ENCODE peak calls at places on chromosomes 2 and 18, in five cellular contexts. O, R, G, V and W are unnamed samples.

GRCh38 chr2:62050456-62051045 is 145.1 kb downstream of the COMMD1 start:
- DNase-seq in O (no peak), R (no peak), G (no peak), V (no peak), W (no peak)

GRCh38 chr2:9721346-9721745 is 90.5 kb upstream of the YWHAQ start:
- DNase-seq in O (no peak), R (no peak), G (no peak), V (no peak), W (no peak)

GRCh38 chr18:13136689-13137040 is 81.9 kb upstream of the LDLRAD4 start:
- DNase-seq in O (no peak), R (no peak), G (no peak), V (no peak), W (no peak)

GRCh38 chr18:42087195-42087594 is 132.2 kb downstream of the PIK3C3 start:
- DNase-seq in O (peak), R (no peak), G (peak), V (no peak), W (no peak)

GRCh38 chr2:16206191-16206944 is 266.0 kb downstream of the MYCN start:
- DNase-seq in O (no peak), R (no peak), G (no peak), V (no peak), W (no peak)

GRCh38 chr18:10508546-10508945 is 17.3 kb upstream of the NAPG start:
- DNase-seq in O (no peak), R (no peak), G (no peak), V (no peak), W (no peak)

GRCh38 chr2:100317634-100318033 is 4.7 kb downstream of the LONRF2 start:
- DNase-seq in O (no peak), R (no peak), G (peak), V (no peak), W (peak)

GRCh38 chr2:46847185-46847710 is 68.4 kb downstream of the MCFD2 start:
- DNase-seq in O (no peak), R (peak), G (no peak), V (peak), W (no peak)

GRCh38 chr2:69957970-69958369 is 3.5 kb downstream of the ASPRV1 start:
- DNase-seq in O (no peak), R (no peak), G (peak), V (no peak), W (no peak)

GRCh38 chr2:74937221-74937880 is 21.1 kb upstream of the POLE4 start:
- DNase-seq in O (no peak), R (no peak), G (no peak), V (no peak), W (no peak)

GRCh38 chr18:28582724-28583123 is 405.8 kb upstream of the CDH2 start:
- DNase-seq in O (no peak), R (no peak), G (no peak), V (no peak), W (no peak)

GRCh38 chr2:222468338-222468737 is 44.0 kb downstream of the SGPP2 start:
- DNase-seq in O (no peak), R (peak), G (no peak), V (peak), W (no peak)

GRCh38 chr18:67456691-67457090 is 59.8 kb downstream of the DSEL start:
- DNase-seq in O (no peak), R (no peak), G (no peak), V (no peak), W (no peak)

GRCh38 chr2:113257511-113258264 is 21.0 kb downstream of the PAX8 start:
- DNase-seq in O (no peak), R (no peak), G (no peak), V (no peak), W (no peak)

GRCh38 chr2:4900242-4900641 is 791.9 kb upstream of the SOX11 start:
- DNase-seq in O (no peak), R (no peak), G (no peak), V (no peak), W (no peak)

GRCh38 chr2:28567076-28567471 is 71.2 kb downstream of the PLB1 start:
- DNase-seq in O (no peak), R (no peak), G (no peak), V (peak), W (peak)

GRCh38 chr2:234422242-234422641 is 74.6 kb downstream of the ARL4C start:
- DNase-seq in O (no peak), R (peak), G (no peak), V (peak), W (no peak)

GRCh38 chr18:55328301-55328700 is 259.7 kb downstream of the TCF4 start:
- DNase-seq in O (no peak), R (no peak), G (no peak), V (no peak), W (no peak)

GRCh38 chr18:37471619-37472018 is 94.0 kb downstream of the CELF4 start:
- DNase-seq in O (no peak), R (no peak), G (no peak), V (no peak), W (no peak)

GRCh38 chr2:168773719-168774521 is 28.5 kb upstream of the NOSTRIN start:
- DNase-seq in O (peak), R (peak), G (peak), V (peak), W (peak)

GRCh38 chr2:9818097-9818496 is 25.2 kb upstream of the TAF1B start:
- DNase-seq in O (no peak), R (no peak), G (no peak), V (no peak), W (no peak)

GRCh38 chr18:36610716-36611115 is 218.1 kb downstream of the TPGS2 start:
- DNase-seq in O (no peak), R (no peak), G (no peak), V (no peak), W (peak)

GRCh38 chr2:190355968-190356657 is 12.7 kb downstream of the INPP1 start:
- DNase-seq in O (no peak), R (no peak), G (no peak), V (no peak), W (no peak)

GRCh38 chr2:203744091-203744490 is 37.7 kb downstream of the CD28 start:
- DNase-seq in O (no peak), R (no peak), G (no peak), V (no peak), W (no peak)

GRCh38 chr18:51668101-51668500 is 470.6 kb upstream of the MEX3C start:
- DNase-seq in O (peak), R (peak), G (peak), V (peak), W (peak)

GRCh38 chr2:174335605-174336402 is 1.1 kb downstream of the SP9 start:
- DNase-seq in O (peak), R (no peak), G (no peak), V (peak), W (peak)

GRCh38 chr2:71604709-71605085 is 151.3 kb downstream of the DYSF start:
- DNase-seq in O (no peak), R (no peak), G (no peak), V (no peak), W (no peak)

GRCh38 chr2:162217596-162217995 is 25.6 kb downstream of the FAP start:
- DNase-seq in O (no peak), R (no peak), G (no peak), V (no peak), W (no peak)

GRCh38 chr2:121688820-121689219 is 39.6 kb upstream of the CLASP1 start:
- DNase-seq in O (no peak), R (no peak), G (no peak), V (no peak), W (no peak)

GRCh38 chr2:128490321-128490720 is 171.7 kb upstream of the HS6ST1 start:
- DNase-seq in O (no peak), R (no peak), G (no peak), V (no peak), W (no peak)

GRCh38 chr2:152094014-152094413 is 4.8 kb downstream of the CACNB4 start:
- DNase-seq in O (no peak), R (no peak), G (no peak), V (no peak), W (no peak)

GRCh38 chr2:165743442-165743841 is 50.6 kb downstream of the GALNT3 start:
- DNase-seq in O (no peak), R (no peak), G (peak), V (no peak), W (no peak)

GRCh38 chr2:181785677-181786344 is 105.5 kb upstream of the NEUROD1 start:
- DNase-seq in O (no peak), R (peak), G (no peak), V (peak), W (no peak)

GRCh38 chr2:219441451-219442205 is 7.0 kb downstream of the SPEG start:
- DNase-seq in O (peak), R (peak), G (peak), V (peak), W (peak)

GRCh38 chr2:176106636-176107539 is at the start of gene HOXD11:
- DNase-seq in O (no peak), R (no peak), G (no peak), V (no peak), W (peak)

GRCh38 chr2:3594493-3595281 is at the start of gene COLEC11:
- DNase-seq in O (peak), R (no peak), G (no peak), V (peak), W (peak)

GRCh38 chr2:26605195-26605968 is 35.8 kb downstream of the CIB4 start:
- DNase-seq in O (peak), R (peak), G (peak), V (peak), W (peak)

GRCh38 chr2:44955593-44956449 is 14.3 kb downstream of the SIX3 start:
- DNase-seq in O (peak), R (peak), G (peak), V (peak), W (peak)
- H3K4me3 ChIP-seq in O (no peak), R (peak), G (no peak), V (no peak), W (peak)

GRCh38 chr2:118750959-118751565 is 96.4 kb downstream of the EN1 start:
- DNase-seq in O (no peak), R (no peak), G (no peak), V (no peak), W (no peak)

GRCh38 chr2:118755362-118755761 is 92.1 kb downstream of the EN1 start:
- DNase-seq in O (no peak), R (no peak), G (no peak), V (no peak), W (no peak)

GRCh38 chr2:118747637-118748036 is 99.8 kb downstream of the EN1 start:
- DNase-seq in O (no peak), R (no peak), G (no peak), V (no peak), W (no peak)

GRCh38 chr2:118748245-118748885 is 99.1 kb downstream of the EN1 start:
- DNase-seq in O (no peak), R (no peak), G (no peak), V (no peak), W (no peak)

DNA sequence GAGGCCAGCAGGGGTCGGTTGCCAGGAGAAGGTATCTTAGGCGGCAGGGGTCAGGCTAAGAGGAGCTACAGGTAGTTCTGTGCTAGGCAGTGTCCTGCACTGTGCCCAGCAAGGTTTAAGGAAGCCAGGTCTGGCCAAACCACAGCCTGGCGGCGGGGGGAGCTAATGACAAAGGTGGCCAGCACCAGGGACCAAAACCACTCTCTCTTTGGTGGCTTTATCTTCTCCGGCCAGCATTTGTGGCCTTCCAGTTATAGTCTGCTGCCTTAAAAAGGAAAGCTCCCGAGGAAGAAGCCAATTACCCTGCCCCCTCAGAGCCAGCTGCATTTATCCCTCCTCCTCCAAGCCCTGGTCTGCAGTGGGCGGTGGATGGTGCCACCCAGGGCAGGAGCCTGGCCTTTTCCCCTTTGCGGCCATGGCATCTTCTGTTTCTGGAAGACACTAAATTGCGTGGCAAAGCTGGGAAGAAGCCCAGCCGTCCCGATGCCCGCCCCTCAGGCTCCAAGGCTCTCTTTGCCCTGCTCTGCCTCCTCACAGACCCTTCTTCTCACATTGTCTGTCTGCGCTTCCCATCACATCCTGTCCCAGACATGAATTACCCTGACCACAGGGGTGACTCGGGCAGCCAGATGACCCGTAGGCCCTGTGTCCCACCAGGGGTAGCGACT is 94.6 kb downstream of the EN1 start:
- DNase-seq in O (no peak), R (no peak), G (no peak), V (no peak), W (no peak)
- H3K4me2 ChIP-seq in O (no peak), R (no peak), G (no peak), V (no peak), W (no peak)

GRCh38 chr2:135798762-135799161 is 38.2 kb downstream of the LCT start:
- DNase-seq in O (no peak), R (no peak), G (peak), V (no peak), W (no peak)
- TF ChIP-seq CTCF in O (peak), R (peak), G (peak), V (no peak), W (peak)

GRCh38 chr2:41420219-41420618 is 627.6 kb upstream of the PKDCC start:
- DNase-seq in O (no peak), R (no peak), G (no peak), V (no peak), W (no peak)
- H3K4me3 ChIP-seq in O (no peak), R (no peak), G (no peak), V (no peak), W (no peak)

GRCh38 chr2:149143734-149144133 is 105.2 kb downstream of the LYPD6B start:
- DNase-seq in O (no peak), R (no peak), G (no peak), V (no peak), W (no peak)
- H3K4me2 ChIP-seq in O (no peak), R (no peak), G (no peak), V (no peak), W (no peak)

GRCh38 chr2:12043131-12043530 is 296.7 kb downstream of the LPIN1 start:
- DNase-seq in O (no peak), R (no peak), G (no peak), V (no peak), W (no peak)

GRCh38 chr2:12046641-12047040 is 300.2 kb downstream of the LPIN1 start:
- DNase-seq in O (no peak), R (peak), G (no peak), V (no peak), W (no peak)

GRCh38 chr2:12047761-12048160 is 301.3 kb downstream of the LPIN1 start:
- DNase-seq in O (no peak), R (no peak), G (peak), V (no peak), W (no peak)

GRCh38 chr2:12045864-12046291 is 299.4 kb downstream of the LPIN1 start:
- DNase-seq in O (no peak), R (no peak), G (peak), V (no peak), W (no peak)

GRCh38 chr2:12044857-12045256 is 298.4 kb downstream of the LPIN1 start:
- DNase-seq in O (no peak), R (no peak), G (peak), V (no peak), W (no peak)
- TF ChIP-seq CTCF in O (no peak), R (no peak), G (peak), V (no peak), W (no peak)